ENCODE peak calls at places on chromosomes 4 and X, in five cellular contexts. U, J, E, W and V are unnamed samples.

GRCh38 chr4:158500054-158500453 is 21.6 kb upstream of the RXFP1 start:
- DNase-seq in U (no peak), J (no peak), E (no peak), W (no peak), V (no peak)

GRCh38 chr4:163755013-163755412 is 260.5 kb downstream of the TMA16 start:
- DNase-seq in U (no peak), J (no peak), E (no peak), W (no peak), V (no peak)

GRCh38 chr4:40918330-40918729 is 168.6 kb downstream of the NSUN7 start:
- DNase-seq in U (no peak), J (no peak), E (peak; percentile 74), W (no peak), V (no peak)

GRCh38 chr4:33882246-33882990 is 2361.9 kb downstream of the ARAP2 start:
- DNase-seq in U (no peak), J (no peak), E (no peak), W (no peak), V (no peak)

GRCh38 chr4:180100433-180101344 is 2142.5 kb upstream of the TENM3 start:
- DNase-seq in U (no peak), J (no peak), E (no peak), W (no peak), V (no peak)

GRCh38 chr4:10606483-10607155 is 77.9 kb downstream of the CLNK start:
- DNase-seq in U (no peak), J (no peak), E (no peak), W (no peak), V (no peak)

GRCh38 chrX:55623100-55623499 is at the start of gene FOXR2:
- DNase-seq in U (no peak), J (no peak), E (no peak), W (no peak), V (no peak)

GRCh38 chr4:134812611-134813010 is 611.0 kb upstream of the PABPC4L start:
- DNase-seq in U (no peak), J (no peak), E (no peak), W (no peak), V (no peak)

GRCh38 chrX:16484338-16484737 is 165.6 kb upstream of the S100G start:
- DNase-seq in U (no peak), J (no peak), E (no peak), W (no peak), V (no peak)

GRCh38 chr4:74682567-74683359 is 111.6 kb downstream of the BTC start:
- DNase-seq in U (no peak), J (no peak), E (no peak), W (peak; percentile 26), V (no peak)

GRCh38 chr4:41124916-41125548 is 89.3 kb downstream of the APBB2 start:
- DNase-seq in U (no peak), J (no peak), E (no peak), W (no peak), V (no peak)

GRCh38 chr4:137644201-137644600 is 111.9 kb upstream of the PCDH18 start:
- DNase-seq in U (no peak), J (no peak), E (no peak), W (no peak), V (no peak)

GRCh38 chr4:158112612-158113011 is 60.2 kb downstream of the GASK1B start:
- DNase-seq in U (no peak), J (no peak), E (no peak), W (no peak), V (no peak)

GRCh38 chr4:3440979-3441500 is 728 bp upstream of the HGFAC start:
- DNase-seq in U (no peak), J (no peak), E (no peak), W (no peak), V (no peak)

GRCh38 chr4:3439391-3439790 is 2.4 kb upstream of the HGFAC start:
- DNase-seq in U (no peak), J (no peak), E (no peak), W (no peak), V (no peak)

GRCh38 chr4:3438847-3439180 is 3.0 kb upstream of the HGFAC start:
- DNase-seq in U (no peak), J (no peak), E (no peak), W (no peak), V (no peak)

GRCh38 chr4:3441501-3442459 is at the start of gene HGFAC:
- DNase-seq in U (no peak), J (no peak), E (no peak), W (no peak), V (no peak)

DNA sequence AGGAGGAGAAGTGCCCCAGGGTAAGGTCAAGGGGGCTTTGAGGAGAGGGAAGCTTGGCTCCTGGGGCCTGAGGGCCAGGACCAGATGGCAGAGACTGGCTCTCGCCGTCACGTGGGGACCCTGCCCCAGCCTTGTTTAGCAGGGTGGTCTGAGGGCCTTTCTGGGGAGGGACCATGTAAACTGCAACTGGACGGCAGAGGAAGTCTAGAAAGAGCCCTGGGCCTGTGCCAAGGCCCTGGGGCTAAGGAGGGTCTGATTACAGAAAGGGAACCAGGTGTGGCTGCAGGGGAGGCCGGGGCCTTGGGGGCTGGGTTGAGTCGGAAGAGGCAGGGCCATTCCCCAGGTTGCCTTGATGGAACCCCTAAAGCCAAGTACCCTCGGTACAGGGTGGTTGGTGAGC is 1.8 kb upstream of the HGFAC start:
- DNase-seq in U (no peak), J (no peak), E (no peak), W (no peak), V (no peak)
- H3K4me1 ChIP-seq in U (no peaks in the 10 kb centered on the region), J (peaks cover 7% of the 10 kb centered on the region), E (no peaks in the 10 kb centered on the region), W (no peaks in the 10 kb centered on the region), V (no peaks in the 10 kb centered on the region)

GRCh38 chr4:83455300-83456183 is at the start of the genes HELQ and MRPS18C:
- DNase-seq in U (peak; percentile 94), J (peak; percentile 95), E (peak; percentile 95), W (peak; percentile 96), V (peak; percentile 95)

GRCh38 chr4:83449009-83449408 is 6.6 kb downstream of the HELQ start:
- DNase-seq in U (no peak), J (no peak), E (no peak), W (no peak), V (no peak)

GRCh38 chr4:83456184-83456501 is 285 bp downstream of the MRPS18C start:
- DNase-seq in U (no peak), J (no peak), E (no peak), W (no peak), V (no peak)

GRCh38 chr4:83454626-83455025 is 997 bp downstream of the HELQ start:
- DNase-seq in U (no peak), J (no peak), E (no peak), W (no peak), V (no peak)
- H3K4me1 ChIP-seq in U (peaks cover 10% of the 10 kb centered on the region), J (peaks cover 32% of the 10 kb centered on the region), E (no peaks in the 10 kb centered on the region), W (peaks cover 23% of the 10 kb centered on the region), V (peaks cover 27% of the 10 kb centered on the region)

DNA sequence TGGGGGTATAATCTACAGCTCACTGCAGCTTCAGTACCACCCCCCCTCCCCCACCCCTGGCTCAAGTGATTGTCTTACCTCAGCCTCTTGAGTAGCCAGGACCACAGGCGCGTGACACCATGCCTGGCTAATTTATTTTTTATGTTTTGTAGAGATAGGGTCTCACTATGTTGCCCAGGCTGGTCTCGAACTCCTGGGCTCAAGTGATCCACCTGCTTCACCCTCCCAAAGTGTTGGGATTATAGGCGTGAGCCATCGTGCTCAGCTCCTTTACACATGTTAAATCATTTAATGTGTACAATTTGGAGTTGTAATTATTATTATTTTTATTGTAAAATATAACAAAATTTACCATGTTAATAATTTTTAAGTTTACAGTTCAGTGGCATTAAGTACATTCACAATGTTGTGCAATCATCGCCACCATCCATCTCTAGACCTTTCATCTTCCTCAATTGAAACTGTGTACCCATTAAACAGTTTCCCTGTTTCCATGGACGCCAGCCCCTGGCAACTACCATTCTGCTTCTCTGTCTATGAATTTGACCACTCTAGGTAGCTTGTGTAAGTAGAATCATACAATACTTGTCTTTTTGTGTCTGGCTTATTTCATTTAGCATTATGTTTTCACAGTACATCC is 6.1 kb downstream of the SLAIN2 start:
- DNase-seq in U (no peak), J (no peak), E (no peak), W (no peak), V (no peak)
- H3K4me1 ChIP-seq in U (peaks cover 14% of the 10 kb centered on the region), J (peaks cover 41% of the 10 kb centered on the region), E (no peaks in the 10 kb centered on the region), W (peaks cover 51% of the 10 kb centered on the region), V (peaks cover 65% of the 10 kb centered on the region)

DNA sequence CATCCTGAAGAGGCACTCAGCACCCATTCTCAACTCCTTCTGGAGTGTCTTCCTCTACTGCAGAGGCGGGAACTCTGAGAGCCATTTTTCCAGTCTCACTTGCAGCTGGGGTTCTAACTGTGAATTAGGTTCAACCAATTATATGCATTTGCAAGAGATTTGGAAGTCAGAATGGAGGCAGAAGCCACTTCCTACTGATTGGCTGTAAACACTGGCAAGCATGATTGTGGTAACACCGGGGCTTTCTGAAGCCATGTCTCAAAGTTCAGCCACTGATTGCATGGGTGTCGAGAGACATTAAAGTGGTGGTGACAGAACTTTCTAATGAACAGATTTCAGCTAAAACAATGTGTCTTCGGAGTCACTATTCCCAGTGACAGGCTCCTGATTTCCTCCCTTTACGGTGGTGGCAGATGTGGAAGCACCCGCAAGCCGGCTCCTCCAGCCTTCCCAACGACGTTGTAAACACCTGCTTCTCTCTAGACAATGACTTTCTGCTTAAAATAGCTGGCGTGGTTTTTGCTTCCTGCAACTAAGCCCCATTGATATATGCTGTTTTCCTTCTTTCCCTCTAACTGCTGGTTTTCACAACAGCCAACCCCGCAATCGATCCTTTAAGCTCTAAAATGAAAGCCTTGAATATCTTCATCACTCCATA is 92.0 kb downstream of the IRF2 start:
- DNase-seq in U (no peak), J (no peak), E (no peak), W (no peak), V (no peak)
- H3K4me1 ChIP-seq in U (peaks cover 12% of the 10 kb centered on the region), J (peaks cover 45% of the 10 kb centered on the region), E (peaks cover 11% of the 10 kb centered on the region), W (peaks cover 52% of the 10 kb centered on the region), V (peaks cover 47% of the 10 kb centered on the region)